ENCODE peak calls at places on chromosomes 2 and 18, in ten cellular contexts. M, Q, P, N, H, F, E, Y, O and T are unnamed samples.

GRCh38 chr2:138829326-138829725 is 49.1 kb upstream of the NXPH2 start:
- DNase-seq in H (peak; percentile 26), E (no peak), O (no peak), M (peak; percentile 3), F (peak; percentile 43), N (peak; percentile 13), P (no peak), Q (no peak), Y (peak; percentile 51), T (no peak)

GRCh38 chr2:202101049-202101579 is 28.1 kb downstream of the KIAA2012 start:
- DNase-seq in H (no peak), E (no peak), N (no peak), Q (no peak), F (no peak), O (no peak), M (no peak), P (no peak), Y (no peak), T (no peak)

GRCh38 chr2:200966770-200967169 is 3.3 kb upstream of the ORC2 start:
- DNase-seq in E (no peak), Q (no peak), Y (no peak), M (peak; percentile 71), N (no peak), H (peak; percentile 95), O (no peak), P (no peak), F (no peak), T (peak; percentile 47)

GRCh38 chr2:28166956-28167355 is 225.7 kb upstream of the FOSL2 start:
- DNase-seq in Y (no peak), O (no peak), E (no peak), Q (no peak), F (no peak), H (peak; percentile 64), P (no peak), N (no peak), M (no peak), T (no peak)

GRCh38 chr2:150369862-150370261 is 117.6 kb downstream of the RND3 start:
- DNase-seq in Y (no peak), Q (no peak), P (no peak), N (no peak), H (no peak), O (no peak), M (no peak), F (no peak), E (no peak), T (no peak)

GRCh38 chr2:155983850-155984249 is 348.7 kb downstream of the NR4A2 start:
- DNase-seq in Y (no peak), E (no peak), O (no peak), M (no peak), P (no peak), Q (no peak), F (no peak), H (no peak), N (no peak), T (no peak)

GRCh38 chr2:216002274-216002673 is 11.1 kb downstream of the MREG start:
- DNase-seq in E (no peak), H (no peak), F (no peak), Q (no peak), Y (no peak), O (no peak), P (no peak), N (no peak), M (no peak), T (no peak)

GRCh38 chr2:152497481-152498052 is 162.6 kb downstream of the FMNL2 start:
- DNase-seq in P (no peak), H (peak; percentile 68), E (no peak), Q (no peak), M (no peak), Y (no peak), N (no peak), F (no peak), O (no peak), T (no peak)

GRCh38 chr2:29786361-29786760 is 135.0 kb downstream of the ALK start:
- DNase-seq in M (no peak), E (no peak), H (no peak), O (no peak), Q (no peak), Y (no peak), P (no peak), F (no peak), N (no peak), T (no peak)

GRCh38 chr2:222907790-222908431 is 47.1 kb downstream of the ACSL3 start:
- DNase-seq in Y (no peak), Q (no peak), N (no peak), E (no peak), H (peak; percentile 47), F (no peak), M (no peak), P (no peak), O (no peak), T (peak; percentile 31)

GRCh38 chr2:43005975-43006833 is 213.8 kb upstream of the HAAO start:
- DNase-seq in N (no peak), Q (no peak), M (no peak), O (no peak), F (no peak), H (no peak), P (no peak), E (peak; percentile 34), Y (no peak), T (no peak)

GRCh38 chr2:197311521-197312033 is 997 bp upstream of the ANKRD44 start:
- DNase-seq in F (no peak), H (peak; percentile 29), M (no peak), Y (no peak), E (no peak), N (no peak), Q (no peak), P (no peak), O (no peak), T (no peak)

GRCh38 chr2:233101826-233102225 is 41.7 kb downstream of the INPP5D start:
- DNase-seq in N (no peak), M (no peak), E (no peak), H (no peak), Y (no peak), Q (no peak), O (no peak), F (no peak), P (no peak), T (no peak)

GRCh38 chr18:24370120-24370519 is 27.5 kb downstream of the OSBPL1A start:
- DNase-seq in Q (no peak), Y (no peak), P (no peak), F (no peak), N (no peak), M (no peak), O (no peak), E (no peak), H (no peak), T (no peak)

GRCh38 chr2:25324905-25325592 is 16.7 kb downstream of the DNMT3A start:
- DNase-seq in E (no peak), H (peak; percentile 76), F (peak; percentile 79), N (no peak), M (no peak), Q (no peak), Y (no peak), P (no peak), O (no peak), T (peak; percentile 52)

GRCh38 chr18:38350141-38350540 is 784.5 kb upstream of the CELF4 start:
- DNase-seq in F (no peak), Q (no peak), E (no peak), H (no peak), P (no peak), N (no peak), M (no peak), Y (no peak), O (no peak), T (no peak)

GRCh38 chr18:37207343-37207742 is 358.3 kb downstream of the CELF4 start:
- DNase-seq in F (no peak), E (no peak), N (no peak), Q (no peak), P (no peak), Y (no peak), O (no peak), M (no peak), H (no peak), T (no peak)

GRCh38 chr18:13540783-13541182 is 185.6 kb downstream of the FAM210A start:
- DNase-seq in F (no peak), Y (no peak), O (peak; percentile 6), Q (no peak), E (no peak), M (no peak), N (peak; percentile 23), H (no peak), P (no peak), T (no peak)

GRCh38 chr18:67924656-67925055 is 408.1 kb upstream of the DSEL start:
- DNase-seq in H (no peak), O (no peak), Y (no peak), N (no peak), P (no peak), Q (no peak), E (no peak), M (no peak), F (no peak), T (no peak)